ENCODE peak calls at places on chromosomes 2 and 18, in five cellular contexts. One of them, this sample, is unnamed.
A peak's percentile ranks its signal among the peaks of the same experiment; 100 is the strongest.

GRCh38 chr2:233210843-233211600 is 40.5 kb upstream of the ATG16L1 start:
- DNase-seq in tibial nerve: peak; percentile 75
- DNase-seq in Peyer's patch: no peak
- DNase-seq in neural progenitor cell: no peak
- DNase-seq in H1: no peak
- DNase-seq in this sample: peak; percentile 96

GRCh38 chr2:150400849-150401248 is 86.6 kb downstream of the RND3 start:
- DNase-seq in tibial nerve: no peak
- DNase-seq in Peyer's patch: no peak
- DNase-seq in neural progenitor cell: no peak
- DNase-seq in H1: no peak
- DNase-seq in this sample: no peak

GRCh38 chr2:10278763-10279471 is 23.8 kb upstream of the HPCAL1 start:
- DNase-seq in tibial nerve: no peak
- DNase-seq in Peyer's patch: peak; percentile 42
- DNase-seq in neural progenitor cell: no peak
- DNase-seq in H1: no peak
- DNase-seq in this sample: no peak

GRCh38 chr2:19100570-19100969 is 257.9 kb downstream of the OSR1 start:
- DNase-seq in tibial nerve: no peak
- DNase-seq in Peyer's patch: no peak
- DNase-seq in neural progenitor cell: no peak
- DNase-seq in H1: no peak
- DNase-seq in this sample: no peak

GRCh38 chr2:18520605-18521031 is 39.8 kb downstream of the RDH14 start:
- DNase-seq in tibial nerve: peak; percentile 90
- DNase-seq in Peyer's patch: peak; percentile 91
- DNase-seq in neural progenitor cell: peak; percentile 82
- DNase-seq in H1: peak; percentile 63
- DNase-seq in this sample: peak; percentile 91

GRCh38 chr18:61929881-61930640 is 37.3 kb upstream of the RNF152 start:
- DNase-seq in tibial nerve: no peak
- DNase-seq in Peyer's patch: no peak
- DNase-seq in neural progenitor cell: no peak
- DNase-seq in H1: no peak
- DNase-seq in this sample: no peak

GRCh38 chr2:171086352-171087290 is 74.1 kb downstream of the TLK1 start:
- DNase-seq in tibial nerve: peak; percentile 30
- DNase-seq in Peyer's patch: peak; percentile 77
- DNase-seq in neural progenitor cell: peak; percentile 67
- DNase-seq in H1: peak; percentile 34
- DNase-seq in this sample: peak; percentile 29

GRCh38 chr2:43414586-43415125 is 181.2 kb downstream of the THADA start:
- DNase-seq in tibial nerve: no peak
- DNase-seq in Peyer's patch: no peak
- DNase-seq in neural progenitor cell: no peak
- DNase-seq in H1: no peak
- DNase-seq in this sample: no peak

GRCh38 chr2:176768185-176768584 is 444.4 kb upstream of the HNRNPA3 start:
- DNase-seq in tibial nerve: no peak
- DNase-seq in Peyer's patch: peak; percentile 48
- DNase-seq in neural progenitor cell: no peak
- DNase-seq in H1: no peak
- DNase-seq in this sample: no peak

GRCh38 chr2:131445896-131446295 is 30.0 kb upstream of the TUBA3D start:
- DNase-seq in tibial nerve: no peak
- DNase-seq in Peyer's patch: no peak
- DNase-seq in neural progenitor cell: no peak
- DNase-seq in H1: no peak
- DNase-seq in this sample: no peak

GRCh38 chr2:216535454-216535995 is 36.9 kb downstream of the RPL37A start:
- DNase-seq in tibial nerve: peak; percentile 36
- DNase-seq in Peyer's patch: peak; percentile 53
- DNase-seq in neural progenitor cell: no peak
- DNase-seq in H1: no peak
- DNase-seq in this sample: peak; percentile 96

GRCh38 chr18:43013489-43013888 is 102.0 kb downstream of the RIT2 start:
- DNase-seq in tibial nerve: no peak
- DNase-seq in Peyer's patch: no peak
- DNase-seq in neural progenitor cell: no peak
- DNase-seq in H1: no peak
- DNase-seq in this sample: peak; percentile 38

GRCh38 chr2:240795468-240795867 is 24.6 kb downstream of the KIF1A start:
- DNase-seq in tibial nerve: no peak
- DNase-seq in Peyer's patch: no peak
- DNase-seq in neural progenitor cell: no peak
- DNase-seq in H1: no peak
- DNase-seq in this sample: no peak

GRCh38 chr18:9772847-9773677 is 65.0 kb downstream of the RAB31 start:
- DNase-seq in tibial nerve: no peak
- DNase-seq in Peyer's patch: no peak
- DNase-seq in neural progenitor cell: peak; percentile 41
- DNase-seq in H1: no peak
- DNase-seq in this sample: no peak

GRCh38 chr2:141942006-141942789 is 188.6 kb downstream of the LRP1B start:
- DNase-seq in tibial nerve: no peak
- DNase-seq in Peyer's patch: no peak
- DNase-seq in neural progenitor cell: no peak
- DNase-seq in H1: no peak
- DNase-seq in this sample: no peak

GRCh38 chr2:42147641-42148274 is 21.4 kb upstream of the EML4 start:
- DNase-seq in tibial nerve: no peak
- DNase-seq in Peyer's patch: no peak
- DNase-seq in neural progenitor cell: no peak
- DNase-seq in H1: no peak
- DNase-seq in this sample: peak; percentile 84

GRCh38 chr2:108034843-108035242 is 48.5 kb downstream of the SLC5A7 start:
- DNase-seq in tibial nerve: no peak
- DNase-seq in Peyer's patch: no peak
- DNase-seq in neural progenitor cell: no peak
- DNase-seq in H1: no peak
- DNase-seq in this sample: no peak
- TF ChIP-seq CTCF in tibial nerve: no peak
- TF ChIP-seq CTCF in Peyer's patch: no peak
- TF ChIP-seq CTCF in neural progenitor cell: peak; percentile 41
- TF ChIP-seq CTCF in H1: no peak
- TF ChIP-seq CTCF in this sample: no peak

GRCh38 chr2:47632754-47633153 is 150.2 kb upstream of the MSH6 start:
- DNase-seq in tibial nerve: no peak
- DNase-seq in Peyer's patch: no peak
- DNase-seq in neural progenitor cell: no peak
- DNase-seq in H1: no peak
- DNase-seq in this sample: no peak

GRCh38 chr2:47639469-47639868 is 143.5 kb upstream of the MSH6 start:
- DNase-seq in tibial nerve: no peak
- DNase-seq in Peyer's patch: peak; percentile 2
- DNase-seq in neural progenitor cell: no peak
- DNase-seq in H1: no peak
- DNase-seq in this sample: no peak

GRCh38 chr2:47638430-47638829 is 144.5 kb upstream of the MSH6 start:
- DNase-seq in tibial nerve: no peak
- DNase-seq in Peyer's patch: peak; percentile 3
- DNase-seq in neural progenitor cell: no peak
- DNase-seq in H1: no peak
- DNase-seq in this sample: no peak

GRCh38 chr2:47636596-47636995 is 146.3 kb upstream of the MSH6 start:
- DNase-seq in tibial nerve: no peak
- DNase-seq in Peyer's patch: no peak
- DNase-seq in neural progenitor cell: no peak
- DNase-seq in H1: no peak
- DNase-seq in this sample: no peak

GRCh38 chr2:47636176-47636575 is 146.8 kb upstream of the MSH6 start:
- DNase-seq in tibial nerve: no peak
- DNase-seq in Peyer's patch: no peak
- DNase-seq in neural progenitor cell: no peak
- DNase-seq in H1: no peak
- DNase-seq in this sample: no peak
- H3K36me3 ChIP-seq in tibial nerve: no peaks in the 10 kb centered on the region
- H3K36me3 ChIP-seq in Peyer's patch: no peaks in the 10 kb centered on the region
- H3K36me3 ChIP-seq in neural progenitor cell: no peaks in the 10 kb centered on the region
- H3K36me3 ChIP-seq in H1: no peaks in the 10 kb centered on the region
- H3K36me3 ChIP-seq in this sample: no peaks in the 10 kb centered on the region

GRCh38 chr2:21418456-21418855 is 294.7 kb downstream of the TDRD15 start:
- DNase-seq in tibial nerve: no peak
- DNase-seq in Peyer's patch: no peak
- DNase-seq in neural progenitor cell: no peak
- DNase-seq in H1: no peak
- DNase-seq in this sample: no peak

GRCh38 chr2:21413082-21413481 is 289.3 kb downstream of the TDRD15 start:
- DNase-seq in tibial nerve: no peak
- DNase-seq in Peyer's patch: no peak
- DNase-seq in neural progenitor cell: no peak
- DNase-seq in H1: no peak
- DNase-seq in this sample: no peak

GRCh38 chr2:21411796-21412195 is 288.0 kb downstream of the TDRD15 start:
- DNase-seq in tibial nerve: no peak
- DNase-seq in Peyer's patch: no peak
- DNase-seq in neural progenitor cell: no peak
- DNase-seq in H1: no peak
- DNase-seq in this sample: no peak

GRCh38 chr2:21415234-21415633 is 291.5 kb downstream of the TDRD15 start:
- DNase-seq in tibial nerve: no peak
- DNase-seq in Peyer's patch: no peak
- DNase-seq in neural progenitor cell: peak; percentile 43
- DNase-seq in H1: no peak
- DNase-seq in this sample: no peak
- TF ChIP-seq CTCF in tibial nerve: no peak
- TF ChIP-seq CTCF in Peyer's patch: no peak
- TF ChIP-seq CTCF in neural progenitor cell: peak; percentile 52
- TF ChIP-seq CTCF in H1: peak; percentile 64
- TF ChIP-seq CTCF in this sample: no peak

DNA sequence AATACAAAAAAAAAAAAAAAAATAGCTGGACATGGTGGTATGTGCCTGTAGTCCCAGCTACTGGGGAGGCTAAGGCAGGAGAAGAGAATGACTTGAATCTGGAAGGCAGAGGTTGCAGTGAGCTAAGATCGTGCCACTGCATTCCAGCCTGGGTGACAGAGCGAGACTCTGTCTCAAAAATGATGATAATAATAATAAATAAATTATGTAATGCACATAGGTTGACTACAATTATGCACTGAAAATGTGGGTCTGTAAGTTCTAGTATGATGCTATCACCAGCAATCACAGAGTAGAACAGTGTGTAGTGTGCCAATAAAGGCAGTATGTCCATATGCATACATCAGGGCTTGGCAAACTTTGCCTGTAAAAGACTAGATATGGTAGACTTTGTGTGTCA is 55.6 kb upstream of the MYCN start:
- DNase-seq in tibial nerve: no peak
- DNase-seq in Peyer's patch: no peak
- DNase-seq in neural progenitor cell: no peak
- DNase-seq in H1: no peak
- DNase-seq in this sample: no peak
- H3K36me3 ChIP-seq in tibial nerve: no peaks in the 10 kb centered on the region
- H3K36me3 ChIP-seq in Peyer's patch: no peaks in the 10 kb centered on the region
- H3K36me3 ChIP-seq in neural progenitor cell: no peaks in the 10 kb centered on the region
- H3K36me3 ChIP-seq in H1: no peaks in the 10 kb centered on the region
- H3K36me3 ChIP-seq in this sample: no peaks in the 10 kb centered on the region

GRCh38 chr18:12031836-12032235 is 50.5 kb downstream of the IMPA2 start:
- DNase-seq in tibial nerve: peak; percentile 77
- DNase-seq in Peyer's patch: peak; percentile 49
- DNase-seq in neural progenitor cell: no peak
- DNase-seq in H1: no peak
- DNase-seq in this sample: no peak

GRCh38 chr18:12030667-12031066 is 49.4 kb downstream of the IMPA2 start:
- DNase-seq in tibial nerve: no peak
- DNase-seq in Peyer's patch: no peak
- DNase-seq in neural progenitor cell: no peak
- DNase-seq in H1: no peak
- DNase-seq in this sample: no peak

GRCh38 chr18:12029786-12030571 is 48.7 kb downstream of the IMPA2 start:
- DNase-seq in tibial nerve: no peak
- DNase-seq in Peyer's patch: peak; percentile 40
- DNase-seq in neural progenitor cell: no peak
- DNase-seq in H1: no peak
- DNase-seq in this sample: no peak

GRCh38 chr18:12032786-12033642 is 51.7 kb downstream of the IMPA2 start:
- DNase-seq in tibial nerve: no peak
- DNase-seq in Peyer's patch: peak; percentile 36
- DNase-seq in neural progenitor cell: no peak
- DNase-seq in H1: no peak
- DNase-seq in this sample: peak; percentile 44

DNA sequence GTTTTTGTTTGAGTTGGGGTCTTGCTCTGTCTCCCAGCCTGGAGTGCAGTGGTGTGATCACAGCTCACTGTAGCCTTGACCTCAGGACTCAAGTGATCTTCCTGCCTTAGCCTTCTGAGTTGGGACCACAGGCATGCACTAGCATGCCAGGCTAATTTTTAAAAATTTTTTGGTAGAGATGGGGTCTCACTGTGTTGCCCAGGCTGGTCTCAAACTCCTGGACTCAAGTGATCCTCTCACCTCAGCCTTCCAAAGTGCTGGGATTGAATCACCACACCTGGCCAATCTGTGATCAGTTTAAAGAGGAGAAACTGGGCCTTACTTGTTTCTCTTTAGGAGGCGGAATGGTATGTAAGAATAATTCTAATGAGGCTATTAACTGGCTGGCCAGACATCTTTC is 49.9 kb downstream of the IMPA2 start:
- DNase-seq in tibial nerve: no peak
- DNase-seq in Peyer's patch: peak; percentile 15
- DNase-seq in neural progenitor cell: no peak
- DNase-seq in H1: no peak
- DNase-seq in this sample: no peak
- TF ChIP-seq CTCF in tibial nerve: no peak
- TF ChIP-seq CTCF in Peyer's patch: no peak
- TF ChIP-seq CTCF in neural progenitor cell: no peak
- TF ChIP-seq CTCF in H1: no peak
- TF ChIP-seq CTCF in this sample: no peak

DNA sequence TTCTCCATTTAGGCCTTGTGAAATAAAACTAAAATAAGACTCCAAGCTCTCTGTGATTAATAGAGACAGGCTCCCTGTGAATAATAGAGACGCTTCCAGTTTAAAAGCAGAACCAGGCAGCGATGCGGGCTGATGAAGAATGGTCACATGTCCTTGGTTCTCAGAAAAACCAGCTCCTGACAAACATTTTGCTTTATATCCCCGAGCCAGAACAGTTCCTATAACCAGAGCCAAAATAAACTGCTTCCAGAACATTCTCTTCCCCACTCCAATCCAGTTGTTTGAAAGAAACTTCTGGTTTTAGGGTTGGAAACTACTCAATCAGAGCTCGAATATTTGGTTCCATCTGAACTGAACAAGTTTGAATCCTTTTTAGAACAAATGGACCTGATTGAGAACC is 213.7 kb downstream of the TSN start:
- DNase-seq in tibial nerve: peak; percentile 48
- DNase-seq in Peyer's patch: no peak
- DNase-seq in neural progenitor cell: no peak
- DNase-seq in H1: no peak
- DNase-seq in this sample: no peak
- H3K36me3 ChIP-seq in tibial nerve: no peaks in the 10 kb centered on the region
- H3K36me3 ChIP-seq in Peyer's patch: no peaks in the 10 kb centered on the region
- H3K36me3 ChIP-seq in neural progenitor cell: no peaks in the 10 kb centered on the region
- H3K36me3 ChIP-seq in H1: no peaks in the 10 kb centered on the region
- H3K36me3 ChIP-seq in this sample: no peaks in the 10 kb centered on the region

DNA sequence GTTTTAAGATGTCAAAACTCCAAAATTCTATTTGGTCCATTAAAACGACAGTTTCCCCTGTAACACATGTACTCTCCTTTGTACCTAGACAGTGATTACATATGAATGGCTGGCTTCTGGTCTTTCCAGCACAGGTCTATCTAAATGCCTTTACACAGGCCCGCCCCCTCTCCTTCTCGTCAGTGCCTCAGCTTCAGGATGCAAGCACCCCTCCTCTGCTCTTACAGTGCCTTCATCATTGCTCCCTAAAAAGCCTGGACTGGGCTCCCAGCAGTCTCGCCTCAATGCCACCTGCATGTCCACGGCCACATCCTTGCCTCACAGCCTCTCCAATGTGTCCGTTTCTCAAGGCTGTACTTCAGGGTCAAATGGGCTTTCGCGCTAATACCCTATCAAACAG is 77.4 kb downstream of the EIPR1 start:
- DNase-seq in tibial nerve: no peak
- DNase-seq in Peyer's patch: no peak
- DNase-seq in neural progenitor cell: no peak
- DNase-seq in H1: no peak
- DNase-seq in this sample: no peak
- TF ChIP-seq CTCF in tibial nerve: no peak
- TF ChIP-seq CTCF in Peyer's patch: no peak
- TF ChIP-seq CTCF in neural progenitor cell: no peak
- TF ChIP-seq CTCF in H1: no peak
- TF ChIP-seq CTCF in this sample: no peak

This sample was measured in cardiac muscle cell.